ENCODE peak calls at places on chromosomes 4 and X, in six cellular contexts. D, J, Q, F, V and T are unnamed samples.

GRCh38 chr4:61373901-61374611 is 173.9 kb downstream of the ADGRL3 start:
- DNase-seq in D (no peak), J (peak), Q (no peak), F (no peak), V (no peak), T (no peak)

GRCh38 chr4:154566639-154567204 is 3.9 kb downstream of the FGB start:
- DNase-seq in D (no peak), J (no peak), Q (no peak), F (no peak), V (no peak), T (no peak)

GRCh38 chrX:74537011-74537390 is 77.4 kb downstream of the RLIM start:
- DNase-seq in D (peak), J (no peak), Q (no peak), F (no peak), V (no peak), T (no peak)

GRCh38 chr4:34721835-34722234 is 1522.5 kb downstream of the ARAP2 start:
- DNase-seq in D (no peak), J (no peak), Q (no peak), F (no peak), V (no peak), T (no peak)

GRCh38 chr4:32087211-32087610 is 1367.0 kb downstream of the PCDH7 start:
- DNase-seq in D (no peak), J (no peak), Q (no peak), F (no peak), V (no peak), T (no peak)

GRCh38 chr4:8682725-8683124 is 90.2 kb downstream of the CPZ start:
- DNase-seq in D (no peak), J (no peak), Q (no peak), F (no peak), V (no peak), T (no peak)

GRCh38 chr4:109998867-109999303 is 86.2 kb downstream of the EGF start:
- DNase-seq in D (peak), J (peak), Q (peak), F (no peak), V (no peak), T (peak)

GRCh38 chr4:108852691-108853090 is 89.8 kb upstream of the ETNPPL start:
- DNase-seq in D (no peak), J (no peak), Q (no peak), F (no peak), V (no peak), T (no peak)

GRCh38 chrX:39896951-39897740 is 200.6 kb downstream of the BCOR start:
- DNase-seq in D (peak), J (no peak), Q (peak), F (no peak), V (no peak), T (no peak)

GRCh38 chr4:110275871-110276270 is 77.5 kb upstream of the ELOVL6 start:
- DNase-seq in D (no peak), J (no peak), Q (no peak), F (no peak), V (no peak), T (no peak)

GRCh38 chrX:18166068-18166467 is 54.6 kb downstream of the BEND2 start:
- DNase-seq in D (no peak), J (no peak), Q (no peak), F (no peak), V (no peak), T (no peak)

GRCh38 chr4:16418814-16419213 is 192.5 kb upstream of the TAPT1 start:
- DNase-seq in D (no peak), J (no peak), Q (no peak), F (no peak), V (no peak), T (no peak)

GRCh38 chr4:183111452-183111885 is 12.4 kb downstream of the WWC2 start:
- DNase-seq in D (no peak), J (no peak), Q (peak), F (no peak), V (no peak), T (no peak)

GRCh38 chrX:70264784-70265183 is 3.4 kb upstream of the ARR3 start:
- DNase-seq in D (peak), J (no peak), Q (no peak), F (no peak), V (no peak), T (no peak)

GRCh38 chr4:15493411-15493810 is 23.7 kb downstream of the CC2D2A start:
- DNase-seq in D (no peak), J (no peak), Q (no peak), F (no peak), V (no peak), T (no peak)

GRCh38 chr4:173014113-173014558 is 154.5 kb upstream of the GALNT7 start:
- DNase-seq in D (peak), J (peak), Q (no peak), F (no peak), V (no peak), T (peak)

GRCh38 chr4:184473515-184474260 is 662 bp downstream of the IRF2 start:
- DNase-seq in D (peak), J (peak), Q (no peak), F (peak), V (peak), T (peak)

GRCh38 chr4:8022767-8023695 is 83.4 kb upstream of the AFAP1 start:
- DNase-seq in D (no peak), J (no peak), Q (no peak), F (no peak), V (no peak), T (no peak)

GRCh38 chr4:142474398-142475087 is 371.6 kb downstream of the INPP4B start:
- DNase-seq in D (no peak), J (peak), Q (no peak), F (no peak), V (no peak), T (no peak)

GRCh38 chr4:136793848-136794247 is 738.4 kb downstream of the PCDH18 start:
- DNase-seq in D (no peak), J (no peak), Q (no peak), F (no peak), V (no peak), T (no peak)

GRCh38 chrX:106919932-106920452 is at the start of gene CLDN2:
- DNase-seq in D (no peak), J (no peak), Q (peak), F (no peak), V (no peak), T (no peak)

GRCh38 chrX:138026211-138026610 is 460.3 kb downstream of the ZIC3 start:
- DNase-seq in D (peak), J (peak), Q (no peak), F (no peak), V (no peak), T (no peak)

GRCh38 chr4:61614256-61614655 is 414.1 kb downstream of the ADGRL3 start:
- DNase-seq in D (no peak), J (no peak), Q (no peak), F (no peak), V (no peak), T (no peak)

GRCh38 chr4:48570646-48571220 is 80.7 kb downstream of the ZAR1 start:
- DNase-seq in D (no peak), J (no peak), Q (no peak), F (no peak), V (no peak), T (no peak)

GRCh38 chr4:150600821-150601445 is 19.0 kb downstream of the MAB21L2 start:
- DNase-seq in D (no peak), J (no peak), Q (no peak), F (no peak), V (no peak), T (no peak)

GRCh38 chr4:39043697-39044363 is 11.6 kb upstream of the TMEM156 start:
- DNase-seq in D (peak), J (no peak), Q (peak), F (no peak), V (no peak), T (no peak)

GRCh38 chr4:80731436-80731835 is 299.1 kb upstream of the BMP3 start:
- DNase-seq in D (no peak), J (no peak), Q (no peak), F (no peak), V (no peak), T (no peak)

GRCh38 chrX:75547137-75547536 is 24.3 kb upstream of the ZDHHC15 start:
- DNase-seq in D (no peak), J (no peak), Q (no peak), F (no peak), V (no peak), T (no peak)

GRCh38 chr4:76017056-76017686 is 6.1 kb downstream of the CXCL10 start:
- DNase-seq in D (no peak), J (no peak), Q (no peak), F (no peak), V (no peak), T (no peak)

GRCh38 chr4:121034010-121034409 is 38.3 kb downstream of the NDNF start:
- DNase-seq in D (no peak), J (no peak), Q (no peak), F (peak), V (no peak), T (no peak)

GRCh38 chr4:129344058-129344457 is 248.1 kb downstream of the C4orf33 start:
- DNase-seq in D (peak), J (peak), Q (peak), F (no peak), V (peak), T (peak)

GRCh38 chrX:21655901-21656586 is 2.1 kb downstream of the KLHL34 start:
- DNase-seq in D (no peak), J (no peak), Q (no peak), F (no peak), V (no peak), T (no peak)

GRCh38 chr4:8157496-8157895 is 1.1 kb downstream of the ABLIM2 start:
- DNase-seq in D (peak), J (no peak), Q (no peak), F (no peak), V (no peak), T (no peak)

GRCh38 chrX:13250831-13251612 is 68.8 kb downstream of the ATXN3L start:
- DNase-seq in D (peak), J (no peak), Q (no peak), F (no peak), V (no peak), T (no peak)

GRCh38 chr4:24794916-24795665 is at the start of gene SOD3:
- DNase-seq in D (no peak), J (no peak), Q (peak), F (peak), V (peak), T (peak)
- TF ChIP-seq POLR2A in D (no peak), J (no peak), Q (no peak), F (peak), V (peak), T (no peak)

GRCh38 chrX:36434521-36434920 is 515.0 kb downstream of the CFAP47 start:
- DNase-seq in D (no peak), J (no peak), Q (no peak), F (no peak), V (no peak), T (no peak)

GRCh38 chrX:36436286-36436860 is 516.8 kb downstream of the CFAP47 start:
- DNase-seq in D (no peak), J (no peak), Q (no peak), F (no peak), V (no peak), T (no peak)

GRCh38 chrX:36431819-36432218 is 512.3 kb downstream of the CFAP47 start:
- DNase-seq in D (no peak), J (peak), Q (no peak), F (no peak), V (no peak), T (no peak)
- TF ChIP-seq POLR2A in D (no peak), J (no peak), Q (no peak), F (no peak), V (no peak), T (no peak)

GRCh38 chrX:110002300-110003166 is at the start of gene TMEM164:
- DNase-seq in D (peak), J (peak), Q (peak), F (peak), V (peak), T (peak)
- TF ChIP-seq POLR2A in D (peak), J (peak), Q (no peak), F (no peak), V (peak), T (peak)

DNA sequence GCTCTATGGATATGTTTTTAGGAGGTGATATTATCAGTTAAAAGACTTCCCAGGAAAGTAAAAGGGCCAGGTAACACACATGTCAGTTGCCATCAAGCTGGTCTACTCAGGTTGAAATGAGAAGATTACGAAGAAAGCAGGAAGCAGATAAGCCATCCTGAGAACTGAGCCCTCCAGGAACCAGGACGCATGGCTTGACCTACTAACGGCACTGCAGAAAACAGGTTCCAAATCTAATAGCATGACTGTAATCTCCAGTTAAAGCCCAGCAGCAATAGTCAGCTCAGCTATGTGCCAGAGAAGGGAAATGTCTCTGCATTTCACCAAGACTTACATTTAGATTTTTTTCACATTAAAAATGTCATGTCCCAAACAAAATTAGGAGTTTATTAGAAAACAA is 77.9 kb downstream of the APBB2 start:
- DNase-seq in D (no peak), J (no peak), Q (no peak), F (no peak), V (no peak), T (no peak)
- TF ChIP-seq POLR2A in D (no peak), J (no peak), Q (no peak), F (no peak), V (no peak), T (no peak)

GRCh38 chr4:164725066-164725465 is 28.9 kb upstream of the SMIM31 start:
- DNase-seq in D (no peak), J (no peak), Q (no peak), F (no peak), V (no peak), T (no peak)
- TF ChIP-seq POLR2A in D (no peak), J (no peak), Q (no peak), F (no peak), V (no peak), T (no peak)

GRCh38 chr4:156971623-156972369 is at the start of gene PDGFC:
- DNase-seq in D (no peak), J (peak), Q (peak), F (peak), V (peak), T (peak)
- TF ChIP-seq POLR2A in D (no peak), J (no peak), Q (peak), F (peak), V (no peak), T (peak)